ENCODE peak calls at places on chromosomes 16 and 17, in five cellular contexts. One of them, this sample, is unnamed.

GRCh38 chr17:26809033-26809432 is 484.9 kb upstream of the WSB1 start:
- DNase-seq in stimulated activated CD4-positive, alpha-beta T cell treated with anti-CD3 and anti-CD28 coated beads, Interleukin-15, amount 100 ng/mL, for 1 hour: no peak
- DNase-seq in heart right ventricle: no peak
- DNase-seq in HCEC 1CT: no peak
- DNase-seq in SHP77: no peak
- DNase-seq in this sample: no peak

GRCh38 chr16:77414752-77415231 is 20.0 kb downstream of the ADAMTS18 start:
- DNase-seq in stimulated activated CD4-positive, alpha-beta T cell treated with anti-CD3 and anti-CD28 coated beads, Interleukin-15, amount 100 ng/mL, for 1 hour: no peak
- DNase-seq in heart right ventricle: no peak
- DNase-seq in HCEC 1CT: peak; percentile 1
- DNase-seq in SHP77: no peak
- DNase-seq in this sample: peak; percentile 0

GRCh38 chr16:79395631-79396030 is 204.9 kb downstream of the MAF start:
- DNase-seq in stimulated activated CD4-positive, alpha-beta T cell treated with anti-CD3 and anti-CD28 coated beads, Interleukin-15, amount 100 ng/mL, for 1 hour: no peak
- DNase-seq in heart right ventricle: no peak
- DNase-seq in HCEC 1CT: no peak
- DNase-seq in SHP77: no peak
- DNase-seq in this sample: no peak

GRCh38 chr16:86925067-86925791 is 346.9 kb downstream of the FOXL1 start:
- DNase-seq in stimulated activated CD4-positive, alpha-beta T cell treated with anti-CD3 and anti-CD28 coated beads, Interleukin-15, amount 100 ng/mL, for 1 hour: no peak
- DNase-seq in heart right ventricle: no peak
- DNase-seq in HCEC 1CT: peak; percentile 84
- DNase-seq in SHP77: no peak
- DNase-seq in this sample: no peak

GRCh38 chr16:66910175-66910940 is 8.3 kb downstream of the CDH16 start:
- DNase-seq in stimulated activated CD4-positive, alpha-beta T cell treated with anti-CD3 and anti-CD28 coated beads, Interleukin-15, amount 100 ng/mL, for 1 hour: no peak
- DNase-seq in heart right ventricle: no peak
- DNase-seq in HCEC 1CT: no peak
- DNase-seq in SHP77: no peak
- DNase-seq in this sample: no peak

GRCh38 chr17:50817838-50818237 is 17.5 kb upstream of the WFIKKN2 start:
- DNase-seq in stimulated activated CD4-positive, alpha-beta T cell treated with anti-CD3 and anti-CD28 coated beads, Interleukin-15, amount 100 ng/mL, for 1 hour: no peak
- DNase-seq in heart right ventricle: no peak
- DNase-seq in HCEC 1CT: no peak
- DNase-seq in SHP77: no peak
- DNase-seq in this sample: no peak

GRCh38 chr16:27769561-27770222 is 219.7 kb downstream of the KATNIP start:
- DNase-seq in stimulated activated CD4-positive, alpha-beta T cell treated with anti-CD3 and anti-CD28 coated beads, Interleukin-15, amount 100 ng/mL, for 1 hour: no peak
- DNase-seq in heart right ventricle: no peak
- DNase-seq in HCEC 1CT: no peak
- DNase-seq in SHP77: no peak
- DNase-seq in this sample: no peak

GRCh38 chr17:31533546-31534155 is 142.2 kb downstream of the RAB11FIP4 start:
- DNase-seq in stimulated activated CD4-positive, alpha-beta T cell treated with anti-CD3 and anti-CD28 coated beads, Interleukin-15, amount 100 ng/mL, for 1 hour: no peak
- DNase-seq in heart right ventricle: no peak
- DNase-seq in HCEC 1CT: peak; percentile 81
- DNase-seq in SHP77: peak; percentile 25
- DNase-seq in this sample: peak; percentile 76

GRCh38 chr17:55577011-55577586 is 65.8 kb upstream of the SMIM36 start:
- DNase-seq in stimulated activated CD4-positive, alpha-beta T cell treated with anti-CD3 and anti-CD28 coated beads, Interleukin-15, amount 100 ng/mL, for 1 hour: no peak
- DNase-seq in heart right ventricle: peak; percentile 30
- DNase-seq in HCEC 1CT: peak; percentile 69
- DNase-seq in SHP77: no peak
- DNase-seq in this sample: peak; percentile 19

GRCh38 chr16:86740298-86740697 is 161.9 kb downstream of the FOXL1 start:
- DNase-seq in stimulated activated CD4-positive, alpha-beta T cell treated with anti-CD3 and anti-CD28 coated beads, Interleukin-15, amount 100 ng/mL, for 1 hour: no peak
- DNase-seq in heart right ventricle: no peak
- DNase-seq in HCEC 1CT: no peak
- DNase-seq in SHP77: no peak
- DNase-seq in this sample: no peak

GRCh38 chr16:80802902-80803301 is 1.5 kb downstream of the CDYL2 start:
- DNase-seq in stimulated activated CD4-positive, alpha-beta T cell treated with anti-CD3 and anti-CD28 coated beads, Interleukin-15, amount 100 ng/mL, for 1 hour: no peak
- DNase-seq in heart right ventricle: no peak
- DNase-seq in HCEC 1CT: no peak
- DNase-seq in SHP77: no peak
- DNase-seq in this sample: no peak

GRCh38 chr16:17194190-17194780 is 276.5 kb downstream of the XYLT1 start:
- DNase-seq in stimulated activated CD4-positive, alpha-beta T cell treated with anti-CD3 and anti-CD28 coated beads, Interleukin-15, amount 100 ng/mL, for 1 hour: peak; percentile 41
- DNase-seq in heart right ventricle: peak; percentile 6
- DNase-seq in HCEC 1CT: no peak
- DNase-seq in SHP77: no peak
- DNase-seq in this sample: no peak

GRCh38 chr17:35345926-35346771 is 27.3 kb downstream of the SLFN11 start:
- DNase-seq in stimulated activated CD4-positive, alpha-beta T cell treated with anti-CD3 and anti-CD28 coated beads, Interleukin-15, amount 100 ng/mL, for 1 hour: no peak
- DNase-seq in heart right ventricle: peak; percentile 87
- DNase-seq in HCEC 1CT: peak; percentile 57
- DNase-seq in SHP77: no peak
- DNase-seq in this sample: no peak

GRCh38 chr16:72876221-72876620 is 171.7 kb downstream of the ZFHX3 start:
- DNase-seq in stimulated activated CD4-positive, alpha-beta T cell treated with anti-CD3 and anti-CD28 coated beads, Interleukin-15, amount 100 ng/mL, for 1 hour: no peak
- DNase-seq in heart right ventricle: peak; percentile 80
- DNase-seq in HCEC 1CT: peak; percentile 54
- DNase-seq in SHP77: no peak
- DNase-seq in this sample: no peak

GRCh38 chr17:79607941-79608728 is 2.7 kb downstream of the RBFOX3 start:
- DNase-seq in stimulated activated CD4-positive, alpha-beta T cell treated with anti-CD3 and anti-CD28 coated beads, Interleukin-15, amount 100 ng/mL, for 1 hour: no peak
- DNase-seq in heart right ventricle: peak; percentile 16
- DNase-seq in HCEC 1CT: no peak
- DNase-seq in SHP77: no peak
- DNase-seq in this sample: peak; percentile 16

GRCh38 chr17:82772026-82772425 is 20.2 kb downstream of the TBCD start:
- DNase-seq in stimulated activated CD4-positive, alpha-beta T cell treated with anti-CD3 and anti-CD28 coated beads, Interleukin-15, amount 100 ng/mL, for 1 hour: no peak
- DNase-seq in heart right ventricle: no peak
- DNase-seq in HCEC 1CT: peak; percentile 78
- DNase-seq in SHP77: no peak
- DNase-seq in this sample: peak; percentile 44

GRCh38 chr17:55433629-55434422 is 12.2 kb upstream of the MMD start:
- DNase-seq in stimulated activated CD4-positive, alpha-beta T cell treated with anti-CD3 and anti-CD28 coated beads, Interleukin-15, amount 100 ng/mL, for 1 hour: no peak
- DNase-seq in heart right ventricle: no peak
- DNase-seq in HCEC 1CT: peak; percentile 98
- DNase-seq in SHP77: no peak
- DNase-seq in this sample: no peak

GRCh38 chr16:88804173-88804551 is 573 bp downstream of the CDT1 start:
- DNase-seq in stimulated activated CD4-positive, alpha-beta T cell treated with anti-CD3 and anti-CD28 coated beads, Interleukin-15, amount 100 ng/mL, for 1 hour: no peak
- DNase-seq in heart right ventricle: no peak
- DNase-seq in HCEC 1CT: no peak
- DNase-seq in SHP77: no peak
- DNase-seq in this sample: no peak